ENCODE peak calls at places on chromosomes 16 and 17, in six cellular contexts. I, F, V, O, X and G are unnamed samples.

GRCh38 chr17:17666111-17666714 is 15.0 kb upstream of the RAI1 start:
- DNase-seq in X (no peak), O (peak; percentile 28), F (no peak), I (no peak), V (peak; percentile 82), G (no peak)

GRCh38 chr17:61416540-61417363 is 17.1 kb downstream of the TBX2 start:
- DNase-seq in I (peak; percentile 80), V (peak; percentile 87), X (peak; percentile 93), F (peak; percentile 77), O (peak; percentile 74), G (peak; percentile 69)

GRCh38 chr16:58882292-58882691 is 148.2 kb upstream of the GOT2 start:
- DNase-seq in O (no peak), X (no peak), V (no peak), I (no peak), F (no peak), G (no peak)

GRCh38 chr16:24540575-24541240 is 1.3 kb downstream of the RBBP6 start:
- DNase-seq in F (peak; percentile 20), V (peak; percentile 19), I (peak; percentile 46), O (no peak), X (no peak), G (no peak)

GRCh38 chr17:27240802-27241155 is 53.1 kb upstream of the WSB1 start:
- DNase-seq in F (no peak), X (no peak), V (no peak), O (no peak), I (no peak), G (no peak)

GRCh38 chr16:89636663-89637062 is 20.8 kb downstream of the CHMP1A start:
- DNase-seq in V (no peak), I (no peak), X (no peak), F (no peak), O (no peak), G (no peak)

GRCh38 chr16:10840703-10841102 is 22.1 kb upstream of the TVP23A start:
- DNase-seq in F (no peak), V (no peak), O (no peak), X (no peak), I (no peak), G (no peak)

GRCh38 chr17:35062284-35062683 is 1.2 kb downstream of the RFFL start:
- DNase-seq in F (no peak), O (no peak), I (no peak), V (no peak), X (no peak), G (no peak)

GRCh38 chr17:38982858-38983746 is 15.9 kb upstream of the FBXO47 start:
- DNase-seq in X (peak; percentile 79), V (peak; percentile 75), F (peak; percentile 43), O (peak; percentile 49), I (peak; percentile 74), G (no peak)

GRCh38 chr17:21031756-21032396 is 10.9 kb downstream of the USP22 start:
- DNase-seq in X (no peak), O (no peak), I (no peak), F (no peak), V (no peak), G (no peak)

GRCh38 chr17:71668807-71669206 is 452.0 kb upstream of the SOX9 start:
- DNase-seq in I (no peak), O (no peak), X (no peak), V (no peak), F (no peak), G (no peak)

GRCh38 chr16:58114827-58115825 is 14.1 kb downstream of the CFAP20 start:
- DNase-seq in F (no peak), I (no peak), X (no peak), V (peak; percentile 89), O (no peak), G (peak; percentile 66)

GRCh38 chr17:80701730-80702129 is 157.1 kb downstream of the RPTOR start:
- DNase-seq in V (no peak), F (no peak), O (no peak), I (no peak), X (no peak), G (no peak)

GRCh38 chr16:87160218-87160617 is 157.0 kb downstream of the C16orf95 start:
- DNase-seq in X (no peak), O (no peak), I (no peak), V (no peak), F (no peak), G (no peak)

GRCh38 chr17:17587614-17588336 is 3.7 kb downstream of the PEMT start:
- DNase-seq in O (no peak), I (no peak), X (no peak), V (no peak), F (no peak), G (no peak)

GRCh38 chr17:19713462-19713861 is 2.9 kb downstream of the SLC47A2 start:
- DNase-seq in O (no peak), X (no peak), F (no peak), V (no peak), I (no peak), G (no peak)

GRCh38 chr17:52106638-52107261 is 51.8 kb downstream of the CA10 start:
- DNase-seq in V (no peak), O (peak; percentile 50), I (peak; percentile 15), F (peak; percentile 27), X (peak; percentile 41), G (no peak)

GRCh38 chr16:27450836-27451341 is 48.9 kb downstream of the IL21R start:
- DNase-seq in X (no peak), I (no peak), F (no peak), V (no peak), O (no peak), G (no peak)

GRCh38 chr17:37762669-37763068 is 17.8 kb upstream of the HNF1B start:
- DNase-seq in V (peak; percentile 37), I (no peak), O (no peak), X (no peak), F (no peak), G (no peak)

GRCh38 chr17:66633322-66633965 is 201.5 kb upstream of the CACNG5 start:
- DNase-seq in X (no peak), F (no peak), V (peak; percentile 47), O (no peak), I (no peak), G (no peak)

GRCh38 chr17:31261596-31261995 is 35.4 kb downstream of the OMG start:
- DNase-seq in V (no peak), O (no peak), X (no peak), F (no peak), I (no peak), G (no peak)

GRCh38 chr17:48842746-48843145 is 11.9 kb downstream of the CALCOCO2 start:
- DNase-seq in X (no peak), O (no peak), I (no peak), F (no peak), V (peak; percentile 20), G (no peak)

GRCh38 chr17:48840441-48840840 is 9.6 kb downstream of the CALCOCO2 start:
- DNase-seq in V (no peak), X (no peak), F (no peak), O (no peak), I (no peak), G (no peak)

GRCh38 chr17:48843172-48843900 is 12.5 kb downstream of the CALCOCO2 start:
- DNase-seq in F (no peak), O (no peak), I (no peak), X (no peak), V (peak; percentile 60), G (no peak)

GRCh38 chr17:48835971-48836370 is 5.1 kb downstream of the CALCOCO2 start:
- DNase-seq in V (no peak), F (peak; percentile 42), O (peak; percentile 49), X (no peak), I (no peak), G (no peak)

GRCh38 chr17:48841395-48841831 is 10.6 kb downstream of the CALCOCO2 start:
- DNase-seq in F (peak; percentile 54), V (peak; percentile 76), I (peak; percentile 80), O (no peak), X (no peak), G (no peak)
- TF ChIP-seq POLR2A in F (no peak), V (no peak), I (no peak), O (no peak), X (no peak), G (no peak)

GRCh38 chr17:55898195-55898594 is 147.3 kb downstream of the PCTP start:
- DNase-seq in F (no peak), I (no peak), O (no peak), V (no peak), X (no peak), G (no peak)

GRCh38 chr17:55895112-55895759 is 144.4 kb downstream of the PCTP start:
- DNase-seq in I (no peak), O (no peak), X (no peak), V (no peak), F (no peak), G (no peak)

GRCh38 chr17:55903028-55903690 is 152.3 kb downstream of the PCTP start:
- DNase-seq in O (no peak), V (no peak), I (no peak), X (no peak), F (no peak), G (no peak)

GRCh38 chr17:55897301-55897700 is 146.4 kb downstream of the PCTP start:
- DNase-seq in X (no peak), I (no peak), V (no peak), O (no peak), F (no peak), G (peak; percentile 30)
- TF ChIP-seq POLR2A in X (no peak), I (no peak), V (no peak), O (no peak), F (no peak), G (no peak)

GRCh38 chr17:78993981-78994671 is 14.4 kb upstream of the LGALS3BP start:
- DNase-seq in X (no peak), O (peak; percentile 24), F (no peak), I (no peak), V (no peak), G (no peak)

GRCh38 chr17:78991906-78992532 is 12.3 kb upstream of the LGALS3BP start:
- DNase-seq in I (no peak), O (peak; percentile 11), F (no peak), V (no peak), X (no peak), G (no peak)

GRCh38 chr17:78993241-78993956 is 13.7 kb upstream of the LGALS3BP start:
- DNase-seq in O (peak; percentile 72), I (peak; percentile 72), X (peak; percentile 78), V (peak; percentile 41), F (no peak), G (peak; percentile 87)

GRCh38 chr17:78991017-78991783 is 11.5 kb upstream of the LGALS3BP start:
- DNase-seq in O (peak; percentile 20), F (no peak), X (no peak), V (no peak), I (no peak), G (no peak)

DNA sequence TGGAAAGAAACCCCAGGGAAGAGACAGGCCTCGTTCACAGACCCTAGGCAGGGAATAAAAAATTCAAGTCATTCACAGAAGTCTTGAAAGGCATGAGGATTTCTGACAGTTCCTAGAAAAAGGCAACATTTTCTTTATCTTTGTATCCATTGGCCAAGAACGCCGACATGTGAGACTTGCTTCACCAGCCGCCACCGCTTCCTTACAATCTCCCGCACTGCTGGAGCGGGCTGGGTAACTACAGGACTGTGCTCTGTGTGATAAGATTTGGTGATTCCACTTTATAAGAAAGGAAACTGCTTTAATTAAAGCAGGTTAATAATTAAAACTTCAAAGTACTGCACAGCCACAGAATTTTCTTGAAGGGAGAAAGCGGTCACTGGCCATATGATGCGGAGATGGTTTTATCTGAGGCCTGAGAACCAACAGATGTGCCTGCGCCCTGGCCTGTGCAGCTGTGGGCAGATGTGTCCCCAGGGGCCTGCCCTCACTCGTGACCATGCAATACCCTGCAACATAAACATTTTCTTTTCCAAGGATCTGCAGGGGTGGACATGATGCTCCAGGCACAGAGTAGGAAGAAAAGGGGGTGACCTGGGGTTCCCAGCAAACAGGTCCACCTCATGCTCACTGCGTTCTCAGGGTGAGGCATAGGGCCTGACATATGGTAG is 13.0 kb upstream of the LGALS3BP start:
- DNase-seq in O (peak; percentile 27), I (no peak), V (no peak), X (no peak), F (no peak), G (no peak)
- TF ChIP-seq POLR2A in O (no peak), I (no peak), V (no peak), X (no peak), F (no peak), G (no peak)

GRCh38 chr17:8187517-8188407 is 2.2 kb downstream of the BORCS6 start:
- DNase-seq in O (peak; percentile 95), I (peak; percentile 99), V (peak; percentile 100), F (peak; percentile 81), X (peak; percentile 97), G (peak; percentile 92)
- TF ChIP-seq POLR2A in O (no peak), I (no peak), V (peak; percentile 45), F (no peak), X (peak; percentile 27), G (no peak)